ENCODE peak calls at places on chromosomes 7 and 10, in eight cellular contexts. B is NCI-H1092; F is stimulated activated naive CD4-positive, alpha-beta T cell; U is amygdala; M is left ventricle myocardium inferior; W is activated CD8-positive, alpha-beta T cell treated with anti-CD3 and anti-CD28 coated beads for 36 hours; Z is hippocampal formation; T is keratinocyte. X is an unnamed sample.

GRCh38 chr10:58502956-58503355 is 9.7 kb upstream of the BICC1 start:
- DNase-seq in W (no peak), U (no peak), F (no peak), T (no peak), B (no peak), Z (no peak), M (no peak), X (no peak)

GRCh38 chr10:102247724-102248123 is 2.4 kb downstream of the GBF1 start:
- DNase-seq in M (no peak), U (no peak), F (no peak), W (no peak), T (no peak), B (no peak), Z (no peak), X (no peak)

GRCh38 chr10:34985823-34986222 is 104.3 kb downstream of the CUL2 start:
- DNase-seq in B (no peak), F (no peak), M (no peak), U (no peak), T (no peak), Z (no peak), W (no peak), X (no peak)

GRCh38 chr7:67462781-67463191 is 466.2 kb downstream of the TYW1 start:
- DNase-seq in F (no peak), W (no peak), M (no peak), U (no peak), B (no peak), T (no peak), Z (peak), X (peak)

GRCh38 chr10:96830511-96831199 is 1.4 kb upstream of the LCOR start:
- DNase-seq in B (peak), Z (peak), T (peak), W (peak), F (peak), M (peak), U (peak), X (no peak)

GRCh38 chr10:24344695-24345473 is 135.9 kb downstream of the KIAA1217 start:
- DNase-seq in B (no peak), T (no peak), U (no peak), M (no peak), F (no peak), Z (no peak), W (no peak), X (peak)

GRCh38 chr10:132500781-132501415 is 36.7 kb upstream of the INPP5A start:
- DNase-seq in F (no peak), U (no peak), Z (no peak), M (no peak), T (no peak), B (no peak), W (no peak), X (no peak)

GRCh38 chr7:2614646-2615330 is 17.0 kb upstream of the TTYH3 start:
- DNase-seq in W (no peak), T (no peak), Z (no peak), F (no peak), U (no peak), B (peak), M (no peak), X (no peak)

GRCh38 chr7:100897111-100897608 is 1.5 kb upstream of the ACHE start:
- DNase-seq in B (no peak), F (no peak), W (peak), T (no peak), M (peak), U (peak), Z (peak), X (no peak)

GRCh38 chr7:33806284-33807157 is 98.8 kb upstream of the BMPER start:
- DNase-seq in M (peak), F (no peak), W (no peak), Z (no peak), B (no peak), U (no peak), T (no peak), X (no peak)

GRCh38 chr10:70849582-70850016 is 33.9 kb downstream of the SGPL1 start:
- DNase-seq in Z (no peak), M (no peak), F (no peak), U (no peak), T (no peak), W (no peak), B (no peak), X (no peak)

GRCh38 chr7:134778941-134779740 is at the start of gene CALD1:
- DNase-seq in M (peak), T (peak), B (no peak), F (no peak), Z (no peak), W (no peak), U (no peak), X (no peak)

GRCh38 chr7:69645683-69646082 is 47.4 kb downstream of the AUTS2 start:
- DNase-seq in T (no peak), F (no peak), B (no peak), M (no peak), W (no peak), U (no peak), Z (no peak), X (no peak)

GRCh38 chr7:35995334-35995733 is 157.7 kb upstream of the EEPD1 start:
- DNase-seq in T (no peak), M (no peak), W (no peak), F (no peak), Z (no peak), B (no peak), U (no peak), X (no peak)

GRCh38 chr7:92485974-92486373 is 8.2 kb upstream of the ERVW-1 start:
- DNase-seq in W (no peak), U (no peak), T (no peak), M (no peak), Z (no peak), F (no peak), B (no peak), X (no peak)

GRCh38 chr10:124149681-124150080 is 56.3 kb upstream of the CHST15 start:
- DNase-seq in W (no peak), F (no peak), Z (no peak), U (no peak), M (no peak), B (peak), T (no peak), X (peak)

GRCh38 chr10:77637986-77638765 is 568 bp upstream of the KCNMA1 start:
- DNase-seq in W (peak), Z (no peak), F (no peak), M (no peak), B (peak), U (no peak), T (no peak), X (no peak)

GRCh38 chr10:93075369-93076221 is 1.9 kb downstream of the CYP26A1 start:
- DNase-seq in Z (no peak), U (no peak), M (no peak), W (peak), B (no peak), F (no peak), T (no peak), X (no peak)

GRCh38 chr10:124792998-124793352 is 1.3 kb upstream of the EEF1AKMT2 start:
- DNase-seq in M (no peak), B (no peak), T (no peak), F (no peak), W (no peak), U (no peak), Z (no peak), X (no peak)

GRCh38 chr10:132605390-132605789 is 67.8 kb downstream of the INPP5A start:
- DNase-seq in T (no peak), M (no peak), U (no peak), Z (no peak), F (no peak), W (no peak), B (no peak), X (no peak)

GRCh38 chr10:124602121-124602561 is 140.5 kb downstream of the LHPP start:
- DNase-seq in M (no peak), T (no peak), W (no peak), U (no peak), Z (no peak), B (no peak), F (no peak), X (no peak)

GRCh38 chr7:144818516-144818915 is 17.3 kb downstream of the TPK1 start:
- DNase-seq in U (no peak), W (peak), T (no peak), Z (no peak), M (no peak), F (peak), B (no peak), X (no peak)